ENCODE peak calls at places on chromosome 18, in six cellular contexts. Q, I, H, M, C and A are unnamed samples.

GRCh38 chr18:31684279-31685096 is at the start of gene B4GALT6:
- DNase-seq in H (peak), Q (peak), I (peak), C (peak), M (peak), A (peak)

GRCh38 chr18:51028201-51028805 is 1.7 kb upstream of the SMAD4 start:
- DNase-seq in H (no peak), C (peak), Q (no peak), M (peak), I (peak), A (no peak)

GRCh38 chr18:12750076-12750707 is 47.4 kb downstream of the PSMG2 start:
- DNase-seq in H (no peak), C (peak), I (no peak), Q (no peak), M (no peak), A (no peak)

GRCh38 chr18:58863539-58864145 is 1.0 kb upstream of the ZNF532 start:
- DNase-seq in I (no peak), C (peak), M (peak), Q (peak), H (peak), A (peak)

GRCh38 chr18:47931707-47932103 is 1.2 kb upstream of the SMAD2 start:
- DNase-seq in I (no peak), M (peak), H (peak), Q (peak), C (peak), A (no peak)

GRCh38 chr18:30350263-30350662 is 692.3 kb downstream of the DSC3 start:
- DNase-seq in M (no peak), Q (no peak), C (no peak), I (no peak), H (no peak), A (no peak)

GRCh38 chr18:67194886-67195285 is 321.6 kb downstream of the DSEL start:
- DNase-seq in C (no peak), Q (peak), I (no peak), M (no peak), H (no peak), A (no peak)

GRCh38 chr18:28071199-28071598 is 105.7 kb downstream of the CDH2 start:
- DNase-seq in M (no peak), Q (no peak), H (no peak), C (no peak), I (no peak), A (no peak)

GRCh38 chr18:54223568-54224241 is 764 bp downstream of the MBD2 start:
- DNase-seq in I (peak), M (peak), C (peak), H (peak), Q (peak), A (peak)

GRCh38 chr18:75656035-75656434 is 228.5 kb upstream of the SMIM21 start:
- DNase-seq in M (no peak), H (no peak), C (no peak), Q (no peak), I (no peak), A (no peak)